ENCODE peak calls at places on chromosomes 11 and 22, in eight cellular contexts. F is Daoy; P is lung; R is activated T-cell treated with anti-CD3 and anti-CD28 coated beads for 1 hour; L is stimulated activated CD4-positive, alpha-beta T cell treated with anti-CD3 and anti-CD28 coated beads, Interleukin-1b, Interleukin-23, amount 100 ng/mL, for 24 hours; E is fibroblast of the aortic adventitia; Z is cardiac muscle cell; H is ovary. I is an unnamed sample.

GRCh38 chr22:42933783-42934144 is 76.7 kb upstream of the ARFGAP3 start:
- DNase-seq in F (peak), P (no peak), R (no peak), L (no peak), E (peak), Z (peak), H (no peak), I (peak)

GRCh38 chr11:104876838-104877500 is 21.3 kb downstream of the CASP12 start:
- DNase-seq in F (no peak), P (no peak), R (no peak), L (no peak), E (no peak), Z (no peak), H (no peak), I (no peak)

GRCh38 chr11:9462806-9463537 is 2.2 kb downstream of the ZNF143 start:
- DNase-seq in F (no peak), P (no peak), R (no peak), L (no peak), E (peak), Z (peak), H (no peak), I (peak)

GRCh38 chr11:16604784-16605439 is 133.5 kb upstream of the C11orf58 start:
- DNase-seq in F (peak), P (peak), R (no peak), L (no peak), E (no peak), Z (peak), H (peak), I (no peak)

GRCh38 chr22:50729391-50730012 is 8.5 kb upstream of the ACR start:
- DNase-seq in F (no peak), P (no peak), R (no peak), L (no peak), E (no peak), Z (no peak), H (peak), I (no peak)

GRCh38 chr22:46038516-46039430 is 61.8 kb upstream of the WNT7B start:
- DNase-seq in F (no peak), P (no peak), R (no peak), L (no peak), E (no peak), Z (no peak), H (peak), I (no peak)

GRCh38 chr11:66970808-66971442 is 4.2 kb upstream of the C11orf86 start:
- DNase-seq in F (peak), P (peak), R (no peak), L (no peak), E (peak), Z (peak), H (no peak), I (peak)

GRCh38 chr11:83467841-83468240 is 181.7 kb upstream of the CCDC90B start:
- DNase-seq in F (no peak), P (no peak), R (no peak), L (no peak), E (no peak), Z (no peak), H (no peak), I (no peak)

GRCh38 chr22:24445481-24446290 is 18.3 kb downstream of the ADORA2A start:
- DNase-seq in F (no peak), P (no peak), R (no peak), L (no peak), E (no peak), Z (no peak), H (no peak), I (no peak)

GRCh38 chr22:21761086-21761485 is 25.5 kb upstream of the YPEL1 start:
- DNase-seq in F (peak), P (no peak), R (no peak), L (no peak), E (no peak), Z (no peak), H (no peak), I (peak)

GRCh38 chr11:48182860-48183526 is 33.6 kb upstream of the OR4B1 start:
- DNase-seq in F (no peak), P (no peak), R (no peak), L (no peak), E (no peak), Z (no peak), H (no peak), I (no peak)

GRCh38 chr11:45298718-45299117 is 12.6 kb upstream of the SYT13 start:
- DNase-seq in F (no peak), P (no peak), R (no peak), L (no peak), E (no peak), Z (no peak), H (no peak), I (no peak)

GRCh38 chr22:19816372-19817119 is 38.1 kb downstream of the GNB1L start:
- DNase-seq in F (no peak), P (no peak), R (no peak), L (no peak), E (no peak), Z (no peak), H (no peak), I (no peak)